ENCODE peak calls at places on chromosomes 1 and 21, in six cellular contexts. G is Daoy, X is posterior cingulate gyrus, U is mucosa of descending colon, O is HT1080, R is dorsolateral prefrontal cortex. P is an unnamed sample.

GRCh38 chr1:248786106-248786665 is 30.6 kb upstream of the LYPD8 start:
- DNase-seq in G (no peak), X (no peak), U (no peak), O (peak; percentile 19), R (no peak), P (no peak)

GRCh38 chr1:57424231-57425027 is 569 bp upstream of the DAB1 start:
- DNase-seq in G (peak; percentile 64), X (no peak), U (peak; percentile 30), O (peak; percentile 40), R (peak; percentile 14), P (no peak)

GRCh38 chr1:183272390-183272801 is 86.3 kb downstream of the LAMC2 start:
- DNase-seq in G (peak; percentile 79), X (no peak), U (no peak), O (peak; percentile 91), R (no peak), P (no peak)

GRCh38 chr1:16484931-16485330 is 29.2 kb downstream of the RNU1-1 start:
- DNase-seq in G (no peak), X (no peak), U (no peak), O (no peak), R (no peak), P (no peak)

GRCh38 chr1:187621961-187622360 is 793.2 kb downstream of the PLA2G4A start:
- DNase-seq in G (peak; percentile 49), X (no peak), U (no peak), O (peak; percentile 79), R (no peak), P (no peak)

GRCh38 chr1:24294228-24294672 is 24.9 kb upstream of the GRHL3 start:
- DNase-seq in G (peak; percentile 93), X (no peak), U (no peak), O (peak; percentile 94), R (no peak), P (peak; percentile 21)

GRCh38 chr1:6012529-6013318 is 20.5 kb upstream of the NPHP4 start:
- DNase-seq in G (no peak), X (no peak), U (peak; percentile 9), O (no peak), R (no peak), P (no peak)

GRCh38 chr1:153617677-153618076 is 1.6 kb upstream of the S100A14 start:
- DNase-seq in G (no peak), X (no peak), U (peak; percentile 90), O (peak; percentile 82), R (no peak), P (no peak)

GRCh38 chr21:25929859-25930520 is 195.2 kb downstream of the GABPA start:
- DNase-seq in G (no peak), X (no peak), U (no peak), O (peak; percentile 16), R (peak; percentile 27), P (no peak)

GRCh38 chr1:240309804-240310203 is 218.1 kb downstream of the FMN2 start:
- DNase-seq in G (no peak), X (no peak), U (no peak), O (no peak), R (no peak), P (no peak)

GRCh38 chr1:97636941-97637340 is 283.9 kb downstream of the DPYD start:
- DNase-seq in G (no peak), X (no peak), U (no peak), O (no peak), R (no peak), P (no peak)

GRCh38 chr1:217393901-217394300 is 237.0 kb downstream of the GPATCH2 start:
- DNase-seq in G (no peak), X (no peak), U (no peak), O (peak; percentile 10), R (no peak), P (no peak)

GRCh38 chr21:33968082-33968997 is 52.7 kb upstream of the ATP5PO start:
- DNase-seq in G (peak; percentile 81), X (no peak), U (no peak), O (peak; percentile 80), R (no peak), P (no peak)

GRCh38 chr1:231139659-231140650 is 21.9 kb upstream of the TRIM67 start:
- DNase-seq in G (peak; percentile 97), X (no peak), U (no peak), O (peak; percentile 84), R (no peak), P (no peak)

GRCh38 chr1:39110325-39110851 is 84.2 kb downstream of the NDUFS5 start:
- DNase-seq in G (peak; percentile 56), X (no peak), U (no peak), O (no peak), R (no peak), P (no peak)

GRCh38 chr1:35931424-35932157 is 686 bp downstream of the AGO3 start:
- DNase-seq in G (peak; percentile 12), X (no peak), U (peak; percentile 47), O (peak; percentile 6), R (no peak), P (no peak)

GRCh38 chr1:24825174-24825573 is 79.9 kb downstream of the CLIC4 start:
- DNase-seq in G (no peak), X (no peak), U (no peak), O (no peak), R (no peak), P (no peak)

GRCh38 chr1:243216741-243217140 is 38.3 kb downstream of the CEP170 start:
- DNase-seq in G (no peak), X (no peak), U (no peak), O (no peak), R (no peak), P (no peak)

GRCh38 chr1:222068937-222069336 is 327.0 kb upstream of the DUSP10 start:
- DNase-seq in G (peak; percentile 15), X (no peak), U (no peak), O (peak; percentile 55), R (no peak), P (no peak)

GRCh38 chr1:11053758-11054137 is 6.1 kb downstream of the SRM start:
- DNase-seq in G (peak; percentile 25), X (no peak), U (no peak), O (no peak), R (no peak), P (no peak)

P was measured in C1 segment of cervical spinal cord.